ENCODE peak calls at places on chromosomes 7 and 10, in nine cellular contexts. U is mammary epithelial cell; X is psoas muscle; A is heart right ventricle; L is mucosa of descending colon; I is tibial nerve; E is stomach; M is effector memory CD4-positive, alpha-beta T cell; P is astrocyte. C is an unnamed sample. For H3K9me3, the result is how much of the 10 kb centered on the place peaks cover.

GRCh38 chr7:43014374-43014773 is 82.2 kb downstream of the MRPL32 start:
- DNase-seq in P (no peak), U (no peak), X (no peak), E (no peak), L (no peak), A (no peak), I (no peak), M (no peak), C (no peak)

GRCh38 chr10:35872666-35873065 is 230.6 kb upstream of the FZD8 start:
- DNase-seq in A (no peak), L (no peak), U (no peak), M (no peak), X (no peak), I (no peak), P (no peak), E (no peak), C (no peak)

GRCh38 chr10:77941790-77942189 is 15.2 kb upstream of the DLG5 start:
- DNase-seq in U (no peak), X (no peak), M (no peak), A (no peak), I (no peak), L (no peak), P (no peak), E (no peak), C (no peak)

GRCh38 chr10:121240011-121240410 is 358.2 kb downstream of the FGFR2 start:
- DNase-seq in P (no peak), E (peak), L (peak), U (peak), A (no peak), M (no peak), X (no peak), I (peak), C (no peak)

GRCh38 chr10:5632430-5632829 is 34.0 kb downstream of the ASB13 start:
- DNase-seq in P (peak), L (no peak), X (no peak), M (no peak), I (no peak), A (no peak), E (peak), U (peak), C (no peak)

GRCh38 chr10:110634527-110635209 is 9.5 kb upstream of the RBM20 start:
- DNase-seq in E (no peak), U (no peak), L (peak), I (no peak), M (no peak), X (peak), A (peak), P (no peak), C (no peak)

GRCh38 chr10:78267598-78267997 is 233.9 kb downstream of the RPS24 start:
- DNase-seq in U (no peak), P (peak), M (no peak), E (no peak), I (no peak), L (no peak), A (no peak), X (no peak), C (no peak)

GRCh38 chr7:44104880-44105771 is 981 bp downstream of the AEBP1 start:
- DNase-seq in U (peak), A (no peak), I (no peak), E (no peak), P (peak), X (no peak), M (no peak), L (peak), C (no peak)

GRCh38 chr7:41391818-41392217 is 311.1 kb downstream of the INHBA start:
- DNase-seq in U (no peak), A (no peak), I (no peak), X (no peak), P (no peak), L (no peak), E (no peak), M (no peak), C (no peak)

GRCh38 chr7:116524609-116525297 is at the start of gene CAV1:
- DNase-seq in E (peak), P (peak), U (peak), L (peak), X (peak), A (peak), M (no peak), I (peak), C (no peak)

GRCh38 chr7:148481965-148482626 is 108.5 kb upstream of the C7orf33 start:
- DNase-seq in U (peak), E (no peak), I (no peak), P (no peak), L (no peak), M (no peak), X (no peak), A (no peak), C (no peak)

GRCh38 chr10:118966131-118967125 is 63.1 kb upstream of the NANOS1 start:
- DNase-seq in M (no peak), I (no peak), A (peak), P (no peak), L (no peak), U (no peak), E (no peak), X (no peak), C (no peak)

GRCh38 chr10:110423650-110424049 is 74.1 kb upstream of the DUSP5 start:
- DNase-seq in P (no peak), U (no peak), X (no peak), L (no peak), M (no peak), A (peak), I (no peak), E (no peak), C (no peak)

DNA sequence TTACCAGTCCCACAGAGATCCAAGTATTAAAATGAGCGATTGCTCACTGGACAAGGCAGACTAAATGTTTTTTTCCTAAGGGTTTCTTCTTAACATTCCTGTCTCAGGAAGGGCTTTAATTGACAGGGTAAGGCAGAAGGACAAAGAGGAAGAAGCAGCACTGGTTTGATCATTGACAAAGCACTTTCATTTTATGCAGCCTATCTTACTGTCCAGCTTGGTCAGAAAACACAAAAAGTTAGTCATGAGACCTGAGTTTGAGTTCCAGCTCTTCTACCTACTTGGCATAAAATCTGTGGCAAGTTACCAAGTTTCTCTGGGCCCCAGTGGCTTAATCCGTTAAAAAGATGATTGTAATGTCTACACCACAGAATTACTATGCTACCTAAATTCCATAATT is 458.5 kb downstream of the GFRA1 start:
- DNase-seq in I (no peak), U (no peak), A (no peak), P (no peak), L (no peak), X (no peak), E (no peak), M (no peak), C (no peak)
- H3K9me3 ChIP-seq in I (under half), U (under half), A (under half), P (under half), L (under half), X (under half), E (under half), M (under half), C (under half)

GRCh38 chr7:64685741-64686140 is 19.8 kb downstream of the ZNF107 start:
- DNase-seq in P (no peak), A (no peak), U (peak), L (no peak), X (no peak), M (no peak), I (no peak), E (no peak), C (no peak)

GRCh38 chr7:64687249-64687648 is 21.3 kb downstream of the ZNF107 start:
- DNase-seq in P (no peak), A (no peak), X (no peak), L (no peak), M (no peak), I (no peak), E (no peak), U (no peak), C (no peak)

GRCh38 chr7:64686493-64687184 is 20.7 kb downstream of the ZNF107 start:
- DNase-seq in I (no peak), E (no peak), U (peak), P (no peak), X (no peak), A (no peak), M (no peak), L (no peak), C (no peak)

DNA sequence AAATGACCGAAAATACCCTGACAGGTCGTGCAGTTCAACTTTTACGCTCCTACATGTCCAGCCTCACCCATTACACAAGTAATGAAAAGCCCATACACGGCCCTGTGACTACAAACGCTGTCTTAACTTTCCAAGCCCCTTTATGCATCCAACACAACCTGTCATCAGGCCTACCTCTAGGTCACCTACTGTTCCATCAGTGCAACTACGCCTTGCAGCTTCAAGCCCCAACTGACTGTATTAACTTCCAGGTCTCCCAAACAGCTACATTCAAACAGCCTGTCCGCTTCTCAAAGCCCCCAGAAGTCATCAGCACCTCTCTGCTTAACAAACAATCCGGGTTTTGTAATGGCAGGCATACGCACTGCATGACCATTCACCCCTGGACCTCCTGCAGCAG is 19.2 kb downstream of the ZNF107 start:
- DNase-seq in I (no peak), E (no peak), M (no peak), U (no peak), P (no peak), L (no peak), X (no peak), A (no peak), C (no peak)
- H3K9me3 ChIP-seq in I (under half), E (half or more), M (under half), U (under half), P (under half), L (under half), X (under half), A (under half), C (under half)

GRCh38 chr7:158767707-158768106 is 61.6 kb downstream of the ESYT2 start:
- DNase-seq in X (no peak), M (no peak), I (no peak), P (no peak), L (no peak), A (no peak), U (no peak), E (no peak), C (no peak)

GRCh38 chr7:158774916-158775315 is 54.4 kb downstream of the ESYT2 start:
- DNase-seq in U (no peak), P (no peak), I (no peak), L (no peak), A (no peak), E (no peak), X (no peak), M (no peak), C (no peak)

GRCh38 chr7:158766570-158767281 is 62.1 kb upstream of the NCAPG2 start:
- DNase-seq in E (no peak), U (no peak), I (no peak), L (no peak), M (no peak), X (no peak), P (no peak), A (no peak), C (no peak)

GRCh38 chr7:158772916-158773315 is 56.4 kb downstream of the ESYT2 start:
- DNase-seq in M (no peak), I (no peak), A (no peak), E (no peak), L (no peak), X (no peak), U (no peak), P (no peak), C (no peak)

DNA sequence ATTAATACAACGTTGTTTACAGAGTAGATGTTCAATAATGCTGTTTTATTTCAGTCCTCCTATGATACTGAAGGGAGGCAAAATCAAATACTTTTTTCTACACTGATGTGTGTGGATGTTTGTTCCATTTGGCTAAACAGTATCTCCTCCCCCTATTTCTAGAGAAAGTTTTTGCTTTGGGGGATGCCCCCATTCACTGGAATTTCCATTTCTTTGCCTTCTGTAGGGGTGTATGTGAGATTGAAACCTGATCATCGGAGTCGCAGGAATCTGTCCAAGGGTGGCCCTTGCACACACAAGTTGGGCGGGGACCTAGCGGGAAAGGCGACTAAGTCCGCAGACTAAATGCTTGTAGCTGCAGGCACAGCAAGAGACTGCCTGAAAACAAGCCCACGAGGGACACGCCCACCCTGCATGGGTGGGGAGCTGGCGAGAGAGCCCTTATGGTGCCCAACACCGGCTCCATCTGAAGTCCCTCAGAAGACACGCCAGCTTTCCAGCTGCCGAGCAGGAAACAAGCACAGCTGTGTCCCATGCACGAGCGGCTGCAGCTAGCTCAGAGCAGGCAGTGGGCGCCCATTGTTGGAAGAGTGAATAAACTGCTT is 58.0 kb downstream of the ESYT2 start:
- DNase-seq in X (no peak), E (no peak), U (no peak), I (no peak), L (no peak), P (no peak), M (no peak), A (no peak), C (no peak)
- H3K9me3 ChIP-seq in X (under half), E (under half), U (under half), I (under half), L (under half), P (under half), M (under half), A (under half), C (under half)

GRCh38 chr10:80829562-80829961 is 291.9 kb downstream of the SH2D4B start:
- DNase-seq in P (no peak), E (no peak), L (no peak), M (no peak), A (no peak), X (no peak), U (no peak), I (no peak), C (no peak)
- H3K9me3 ChIP-seq in P (under half), E (under half), L (under half), M (under half), A (under half), X (under half), U (under half), I (under half), C (under half)

GRCh38 chr7:145915679-145916078 is 200.9 kb upstream of the CNTNAP2 start:
- DNase-seq in X (no peak), L (no peak), U (no peak), E (no peak), M (no peak), P (no peak), I (no peak), A (no peak), C (no peak)

GRCh38 chr7:145916776-145917175 is 199.8 kb upstream of the CNTNAP2 start:
- DNase-seq in X (no peak), A (no peak), M (no peak), U (no peak), P (no peak), I (no peak), L (no peak), E (no peak), C (no peak)

DNA sequence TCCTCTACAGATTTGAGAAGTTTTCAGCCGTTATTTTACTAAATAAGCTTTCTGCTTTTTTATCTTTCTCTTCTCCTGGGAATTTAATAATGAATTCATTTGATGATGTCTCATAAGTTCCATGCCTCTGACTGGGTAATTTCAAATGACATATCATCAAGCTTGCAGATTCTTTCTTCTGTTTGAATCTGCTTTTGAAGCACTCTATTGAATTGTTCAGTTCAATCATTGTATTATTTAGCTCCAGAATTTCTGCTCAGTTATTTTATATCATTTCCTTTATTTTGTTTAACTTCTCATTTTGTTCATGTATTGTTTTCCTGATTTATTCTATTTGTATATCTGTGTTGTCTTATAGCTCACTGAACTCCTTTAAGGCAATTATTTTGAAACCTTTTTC is 196.9 kb upstream of the CNTNAP2 start:
- DNase-seq in E (no peak), X (no peak), M (no peak), L (no peak), A (no peak), I (no peak), P (no peak), U (no peak), C (no peak)
- H3K9me3 ChIP-seq in E (under half), X (under half), M (under half), L (half or more), A (under half), I (under half), P (under half), U (under half), C (under half)